ENCODE peak calls at places on chromosomes 2 and 18, in seven cellular contexts. One of them, this sample, is unnamed.

GRCh38 chr2:4272261-4272858 is 569.0 kb downstream of the DCDC2C start:
- DNase-seq in spleen: no peak
- DNase-seq in neural progenitor cell: no peak
- DNase-seq in GM10248: no peak
- DNase-seq in dorsolateral prefrontal cortex: no peak
- DNase-seq in A549: no peak
- DNase-seq in breast epithelium: no peak
- DNase-seq in this sample: no peak

GRCh38 chr2:56816666-56817065 is 632.9 kb downstream of the CCDC85A start:
- DNase-seq in spleen: no peak
- DNase-seq in neural progenitor cell: no peak
- DNase-seq in GM10248: no peak
- DNase-seq in dorsolateral prefrontal cortex: no peak
- DNase-seq in A549: no peak
- DNase-seq in breast epithelium: no peak
- DNase-seq in this sample: no peak

GRCh38 chr2:190173382-190173781 is 110.9 kb upstream of the MSTN start:
- DNase-seq in spleen: no peak
- DNase-seq in neural progenitor cell: no peak
- DNase-seq in GM10248: no peak
- DNase-seq in dorsolateral prefrontal cortex: no peak
- DNase-seq in A549: no peak
- DNase-seq in breast epithelium: no peak
- DNase-seq in this sample: no peak

GRCh38 chr2:383173-383572 is 95.3 kb upstream of the ALKAL2 start:
- DNase-seq in spleen: no peak
- DNase-seq in neural progenitor cell: peak
- DNase-seq in GM10248: no peak
- DNase-seq in dorsolateral prefrontal cortex: no peak
- DNase-seq in A549: no peak
- DNase-seq in breast epithelium: no peak
- DNase-seq in this sample: no peak

GRCh38 chr2:102291221-102292075 is 19.9 kb upstream of the IL1RL1 start:
- DNase-seq in spleen: no peak
- DNase-seq in neural progenitor cell: no peak
- DNase-seq in GM10248: no peak
- DNase-seq in dorsolateral prefrontal cortex: no peak
- DNase-seq in A549: no peak
- DNase-seq in breast epithelium: no peak
- DNase-seq in this sample: no peak

GRCh38 chr2:118310016-118310877 is 222.0 kb downstream of the INSIG2 start:
- DNase-seq in spleen: no peak
- DNase-seq in neural progenitor cell: peak
- DNase-seq in GM10248: peak
- DNase-seq in dorsolateral prefrontal cortex: peak
- DNase-seq in A549: no peak
- DNase-seq in breast epithelium: no peak
- DNase-seq in this sample: no peak

GRCh38 chr2:240568678-240569522 is 616 bp downstream of the RNPEPL1 start:
- DNase-seq in spleen: peak
- DNase-seq in neural progenitor cell: peak
- DNase-seq in GM10248: peak
- DNase-seq in dorsolateral prefrontal cortex: peak
- DNase-seq in A549: no peak
- DNase-seq in breast epithelium: peak
- DNase-seq in this sample: peak

GRCh38 chr18:79569720-79570119 is 109.9 kb upstream of the CTDP1 start:
- DNase-seq in spleen: peak
- DNase-seq in neural progenitor cell: no peak
- DNase-seq in GM10248: no peak
- DNase-seq in dorsolateral prefrontal cortex: no peak
- DNase-seq in A549: no peak
- DNase-seq in breast epithelium: no peak
- DNase-seq in this sample: peak

GRCh38 chr18:48902023-48902855 is 48.5 kb downstream of the SMAD7 start:
- DNase-seq in spleen: peak
- DNase-seq in neural progenitor cell: no peak
- DNase-seq in GM10248: no peak
- DNase-seq in dorsolateral prefrontal cortex: peak
- DNase-seq in A549: peak
- DNase-seq in breast epithelium: no peak
- DNase-seq in this sample: peak

GRCh38 chr2:29269095-29270090 is 154.2 kb downstream of the CLIP4 start:
- DNase-seq in spleen: no peak
- DNase-seq in neural progenitor cell: no peak
- DNase-seq in GM10248: no peak
- DNase-seq in dorsolateral prefrontal cortex: no peak
- DNase-seq in A549: no peak
- DNase-seq in breast epithelium: no peak
- DNase-seq in this sample: no peak

GRCh38 chr2:221448086-221448856 is 123.8 kb downstream of the EPHA4 start:
- DNase-seq in spleen: no peak
- DNase-seq in neural progenitor cell: no peak
- DNase-seq in GM10248: no peak
- DNase-seq in dorsolateral prefrontal cortex: no peak
- DNase-seq in A549: no peak
- DNase-seq in breast epithelium: no peak
- DNase-seq in this sample: no peak

GRCh38 chr2:221449406-221449805 is 122.7 kb downstream of the EPHA4 start:
- DNase-seq in spleen: no peak
- DNase-seq in neural progenitor cell: peak
- DNase-seq in GM10248: no peak
- DNase-seq in dorsolateral prefrontal cortex: no peak
- DNase-seq in A549: no peak
- DNase-seq in breast epithelium: no peak
- DNase-seq in this sample: no peak

GRCh38 chr2:221448857-221449390 is 123.2 kb downstream of the EPHA4 start:
- DNase-seq in spleen: no peak
- DNase-seq in neural progenitor cell: no peak
- DNase-seq in GM10248: no peak
- DNase-seq in dorsolateral prefrontal cortex: no peak
- DNase-seq in A549: no peak
- DNase-seq in breast epithelium: no peak
- DNase-seq in this sample: no peak

GRCh38 chr2:221451836-221452774 is 120.0 kb downstream of the EPHA4 start:
- DNase-seq in spleen: no peak
- DNase-seq in neural progenitor cell: no peak
- DNase-seq in GM10248: no peak
- DNase-seq in dorsolateral prefrontal cortex: no peak
- DNase-seq in A549: no peak
- DNase-seq in breast epithelium: no peak
- DNase-seq in this sample: no peak

DNA sequence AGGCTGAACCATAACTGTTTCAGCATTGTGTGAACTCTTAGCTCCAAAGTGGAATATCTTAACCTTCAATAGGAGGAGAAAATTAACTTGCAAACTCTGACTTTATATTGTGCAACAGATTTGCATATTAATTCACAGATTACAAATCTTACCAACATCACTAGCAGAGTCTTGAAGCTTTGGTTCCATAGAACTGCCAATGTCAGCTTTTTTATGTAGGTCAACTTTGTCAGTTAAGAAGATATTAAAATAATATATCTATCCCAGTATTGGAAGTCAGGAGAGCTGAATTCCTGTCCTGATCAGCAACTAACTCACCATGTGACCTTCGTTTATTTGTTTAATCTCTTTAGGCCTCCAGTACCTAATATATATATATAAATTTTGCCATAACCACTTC is 121.8 kb downstream of the EPHA4 start:
- DNase-seq in spleen: no peak
- DNase-seq in neural progenitor cell: no peak
- DNase-seq in GM10248: no peak
- DNase-seq in dorsolateral prefrontal cortex: no peak
- DNase-seq in A549: no peak
- DNase-seq in breast epithelium: no peak
- DNase-seq in this sample: no peak
- TF ChIP-seq CTCF in spleen: no peak
- TF ChIP-seq CTCF in neural progenitor cell: no peak
- TF ChIP-seq CTCF in GM10248: no peak
- TF ChIP-seq CTCF in dorsolateral prefrontal cortex: no peak
- TF ChIP-seq CTCF in A549: no peak
- TF ChIP-seq CTCF in breast epithelium: no peak
- TF ChIP-seq CTCF in this sample: no peak

GRCh38 chr2:241788135-241788534 is 11.5 kb downstream of the GAL3ST2 start:
- DNase-seq in spleen: no peak
- DNase-seq in neural progenitor cell: no peak
- DNase-seq in GM10248: no peak
- DNase-seq in dorsolateral prefrontal cortex: no peak
- DNase-seq in A549: no peak
- DNase-seq in breast epithelium: no peak
- DNase-seq in this sample: no peak
- TF ChIP-seq CTCF in spleen: no peak
- TF ChIP-seq CTCF in neural progenitor cell: no peak
- TF ChIP-seq CTCF in GM10248: no peak
- TF ChIP-seq CTCF in dorsolateral prefrontal cortex: no peak
- TF ChIP-seq CTCF in A549: no peak
- TF ChIP-seq CTCF in breast epithelium: no peak
- TF ChIP-seq CTCF in this sample: no peak

GRCh38 chr2:39730276-39730675 is 48.8 kb downstream of the THUMPD2 start:
- DNase-seq in spleen: no peak
- DNase-seq in neural progenitor cell: no peak
- DNase-seq in GM10248: no peak
- DNase-seq in dorsolateral prefrontal cortex: no peak
- DNase-seq in A549: no peak
- DNase-seq in breast epithelium: no peak
- DNase-seq in this sample: no peak

GRCh38 chr2:39731546-39731945 is 47.5 kb downstream of the THUMPD2 start:
- DNase-seq in spleen: no peak
- DNase-seq in neural progenitor cell: no peak
- DNase-seq in GM10248: no peak
- DNase-seq in dorsolateral prefrontal cortex: no peak
- DNase-seq in A549: no peak
- DNase-seq in breast epithelium: no peak
- DNase-seq in this sample: no peak

GRCh38 chr2:39732492-39732891 is 46.6 kb downstream of the THUMPD2 start:
- DNase-seq in spleen: no peak
- DNase-seq in neural progenitor cell: no peak
- DNase-seq in GM10248: no peak
- DNase-seq in dorsolateral prefrontal cortex: no peak
- DNase-seq in A549: no peak
- DNase-seq in breast epithelium: no peak
- DNase-seq in this sample: no peak

GRCh38 chr2:39728941-39729351 is 50.1 kb downstream of the THUMPD2 start:
- DNase-seq in spleen: no peak
- DNase-seq in neural progenitor cell: peak
- DNase-seq in GM10248: peak
- DNase-seq in dorsolateral prefrontal cortex: no peak
- DNase-seq in A549: peak
- DNase-seq in breast epithelium: peak
- DNase-seq in this sample: no peak

DNA sequence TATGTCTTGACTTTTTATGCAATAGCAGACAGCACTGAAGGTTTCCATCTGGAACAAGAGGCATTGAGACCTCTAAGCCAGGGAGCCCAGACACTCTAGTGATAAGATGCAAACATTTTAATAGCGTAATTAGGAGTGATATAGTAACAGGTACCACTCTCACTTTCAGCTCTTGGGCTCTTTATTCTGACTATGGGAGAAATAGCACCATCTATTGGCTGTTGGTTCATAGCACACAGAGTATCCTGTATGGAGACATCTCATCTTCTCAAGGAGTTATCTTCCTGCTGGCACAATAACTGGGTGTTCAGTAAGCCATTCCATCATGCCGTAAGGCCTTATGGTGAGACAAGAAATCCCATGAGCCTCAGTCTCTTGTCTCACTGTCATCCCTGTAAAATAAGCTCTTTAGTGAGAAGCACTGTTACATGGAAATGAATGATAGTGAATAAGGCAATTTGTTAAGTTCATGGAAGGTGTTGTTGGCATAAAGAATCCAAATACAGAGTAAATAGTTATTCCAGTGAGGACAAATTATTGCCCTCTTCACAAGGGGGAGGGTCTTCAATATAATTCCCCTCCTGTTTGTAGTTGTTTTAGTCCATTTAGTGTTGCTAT is 48.3 kb downstream of the THUMPD2 start:
- DNase-seq in spleen: no peak
- DNase-seq in neural progenitor cell: peak
- DNase-seq in GM10248: peak
- DNase-seq in dorsolateral prefrontal cortex: no peak
- DNase-seq in A549: peak
- DNase-seq in breast epithelium: no peak
- DNase-seq in this sample: no peak
- TF ChIP-seq CTCF in spleen: no peak
- TF ChIP-seq CTCF in neural progenitor cell: peak
- TF ChIP-seq CTCF in GM10248: peak
- TF ChIP-seq CTCF in dorsolateral prefrontal cortex: peak
- TF ChIP-seq CTCF in A549: peak
- TF ChIP-seq CTCF in breast epithelium: no peak
- TF ChIP-seq CTCF in this sample: peak

GRCh38 chr18:52343138-52343537 is 3.1 kb downstream of the DCC start:
- DNase-seq in spleen: no peak
- DNase-seq in neural progenitor cell: peak
- DNase-seq in GM10248: no peak
- DNase-seq in dorsolateral prefrontal cortex: no peak
- DNase-seq in A549: no peak
- DNase-seq in breast epithelium: no peak
- DNase-seq in this sample: no peak
- TF ChIP-seq CTCF in spleen: no peak
- TF ChIP-seq CTCF in neural progenitor cell: peak
- TF ChIP-seq CTCF in GM10248: peak
- TF ChIP-seq CTCF in dorsolateral prefrontal cortex: peak
- TF ChIP-seq CTCF in A549: peak
- TF ChIP-seq CTCF in breast epithelium: no peak
- TF ChIP-seq CTCF in this sample: peak

GRCh38 chr2:203858176-203858575 is 9.4 kb upstream of the CTLA4 start:
- DNase-seq in spleen: no peak
- DNase-seq in neural progenitor cell: no peak
- DNase-seq in GM10248: no peak
- DNase-seq in dorsolateral prefrontal cortex: no peak
- DNase-seq in A549: no peak
- DNase-seq in breast epithelium: no peak
- DNase-seq in this sample: no peak
- TF ChIP-seq CTCF in spleen: no peak
- TF ChIP-seq CTCF in neural progenitor cell: peak
- TF ChIP-seq CTCF in GM10248: no peak
- TF ChIP-seq CTCF in dorsolateral prefrontal cortex: no peak
- TF ChIP-seq CTCF in A549: no peak
- TF ChIP-seq CTCF in breast epithelium: no peak
- TF ChIP-seq CTCF in this sample: peak

DNA sequence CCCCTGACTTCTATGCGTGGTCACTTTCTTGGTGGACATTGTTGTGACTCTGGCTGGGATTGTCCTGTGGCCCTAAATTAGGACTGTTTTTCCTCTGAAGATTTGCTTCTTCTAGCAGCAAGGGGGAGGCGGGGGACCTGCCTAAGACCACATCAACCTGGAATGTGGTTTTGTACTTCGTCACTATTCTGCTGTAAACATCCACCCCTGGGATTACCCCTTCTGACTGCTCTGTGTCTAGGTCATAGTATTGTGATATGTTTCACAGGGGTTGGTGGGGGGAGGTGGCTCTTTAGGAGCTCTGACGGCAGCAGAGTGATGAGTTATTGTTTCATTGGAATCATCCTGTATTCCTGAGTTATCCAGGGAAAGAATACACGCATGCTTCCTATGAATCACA is 226.4 kb upstream of the MYT1L start:
- DNase-seq in spleen: no peak
- DNase-seq in neural progenitor cell: no peak
- DNase-seq in GM10248: no peak
- DNase-seq in dorsolateral prefrontal cortex: no peak
- DNase-seq in A549: no peak
- DNase-seq in breast epithelium: no peak
- DNase-seq in this sample: no peak
- TF ChIP-seq CTCF in spleen: no peak
- TF ChIP-seq CTCF in neural progenitor cell: no peak
- TF ChIP-seq CTCF in GM10248: no peak
- TF ChIP-seq CTCF in dorsolateral prefrontal cortex: no peak
- TF ChIP-seq CTCF in A549: no peak
- TF ChIP-seq CTCF in breast epithelium: no peak
- TF ChIP-seq CTCF in this sample: no peak

GRCh38 chr2:10911291-10912075 is at the start of gene KCNF1:
- DNase-seq in spleen: peak
- DNase-seq in neural progenitor cell: peak
- DNase-seq in GM10248: no peak
- DNase-seq in dorsolateral prefrontal cortex: peak
- DNase-seq in A549: peak
- DNase-seq in breast epithelium: no peak
- DNase-seq in this sample: no peak
- TF ChIP-seq CTCF in spleen: no peak
- TF ChIP-seq CTCF in neural progenitor cell: peak
- TF ChIP-seq CTCF in GM10248: no peak
- TF ChIP-seq CTCF in dorsolateral prefrontal cortex: peak
- TF ChIP-seq CTCF in A549: peak
- TF ChIP-seq CTCF in breast epithelium: no peak
- TF ChIP-seq CTCF in this sample: peak

This sample was measured in chondrocyte.